ENCODE peak calls at places on chromosomes 5 and 9, in eight cellular contexts. H, A, M, N, B, Z, W and G are unnamed samples.

GRCh38 chr5:83285661-83286398 is 185.7 kb upstream of the VCAN start:
- DNase-seq in H (no peak), A (no peak), M (no peak), N (no peak), B (no peak), Z (no peak), W (no peak), G (no peak)

GRCh38 chr5:132104561-132104960 is 31.0 kb downstream of the CSF2 start:
- DNase-seq in H (no peak), A (no peak), M (peak; percentile 66), N (no peak), B (no peak), Z (no peak), W (peak; percentile 66), G (no peak)

GRCh38 chr9:112380102-112380581 is at the start of gene HSDL2:
- DNase-seq in H (no peak), A (peak; percentile 52), M (peak; percentile 28), N (peak; percentile 65), B (no peak), Z (no peak), W (peak; percentile 57), G (no peak)

GRCh38 chr9:113558632-113559502 is 95.3 kb downstream of the RGS3 start:
- DNase-seq in H (no peak), A (peak; percentile 87), M (peak; percentile 82), N (peak; percentile 59), B (no peak), Z (no peak), W (peak; percentile 98), G (no peak)

GRCh38 chr9:77897292-77897691 is 134.3 kb downstream of the GNAQ start:
- DNase-seq in H (no peak), A (no peak), M (peak; percentile 15), N (no peak), B (no peak), Z (no peak), W (peak; percentile 56), G (peak; percentile 12)

GRCh38 chr5:117590944-117591343 is 1016.3 kb upstream of the SEMA6A start:
- DNase-seq in H (no peak), A (no peak), M (peak; percentile 8), N (no peak), B (no peak), Z (no peak), W (peak; percentile 26), G (no peak)

GRCh38 chr5:61991426-61991825 is 314.6 kb upstream of the KIF2A start:
- DNase-seq in H (no peak), A (no peak), M (no peak), N (no peak), B (no peak), Z (no peak), W (no peak), G (no peak)

GRCh38 chr5:39138182-39138487 is 63.9 kb upstream of the RICTOR start:
- DNase-seq in H (no peak), A (no peak), M (no peak), N (no peak), B (no peak), Z (no peak), W (no peak), G (no peak)

GRCh38 chr5:137254695-137255094 is 244.4 kb downstream of the SPOCK1 start:
- DNase-seq in H (no peak), A (no peak), M (no peak), N (no peak), B (no peak), Z (no peak), W (no peak), G (no peak)

GRCh38 chr5:161687316-161687715 is 1.8 kb downstream of the GABRA6 start:
- DNase-seq in H (no peak), A (no peak), M (no peak), N (no peak), B (no peak), Z (no peak), W (no peak), G (no peak)

GRCh38 chr9:138038244-138038671 is 160.7 kb downstream of the CACNA1B start:
- DNase-seq in H (no peak), A (peak; percentile 13), M (no peak), N (no peak), B (no peak), Z (no peak), W (no peak), G (no peak)

GRCh38 chr9:134589748-134590147 is 51.9 kb upstream of the COL5A1 start:
- DNase-seq in H (no peak), A (no peak), M (no peak), N (no peak), B (no peak), Z (no peak), W (no peak), G (no peak)

GRCh38 chr5:36161317-36161716 is 9.4 kb downstream of the SKP2 start:
- DNase-seq in H (no peak), A (no peak), M (no peak), N (no peak), B (no peak), Z (no peak), W (no peak), G (no peak)

GRCh38 chr9:133144142-133144886 is 19.4 kb downstream of the GBGT1 start:
- DNase-seq in H (no peak), A (peak; percentile 86), M (peak; percentile 51), N (peak; percentile 76), B (peak; percentile 95), Z (no peak), W (peak; percentile 55), G (no peak)

GRCh38 chr9:114321759-114322158 is 1.1 kb upstream of the ORM1 start:
- DNase-seq in H (no peak), A (no peak), M (peak; percentile 78), N (no peak), B (no peak), Z (no peak), W (no peak), G (no peak)

GRCh38 chr5:67561145-67561932 is 364.7 kb upstream of the CD180 start:
- DNase-seq in H (peak; percentile 27), A (no peak), M (no peak), N (no peak), B (no peak), Z (no peak), W (no peak), G (no peak)

GRCh38 chr5:73304381-73304780 is 131.4 kb downstream of the TMEM174 start:
- DNase-seq in H (peak; percentile 43), A (no peak), M (no peak), N (no peak), B (no peak), Z (no peak), W (no peak), G (no peak)

GRCh38 chr5:73302797-73303138 is 129.8 kb downstream of the TMEM174 start:
- DNase-seq in H (no peak), A (no peak), M (no peak), N (no peak), B (no peak), Z (no peak), W (no peak), G (no peak)

GRCh38 chr5:73305386-73305785 is 132.4 kb downstream of the TMEM174 start:
- DNase-seq in H (no peak), A (no peak), M (no peak), N (no peak), B (no peak), Z (no peak), W (no peak), G (no peak)

GRCh38 chr5:73301208-73302088 is 128.5 kb downstream of the TMEM174 start:
- DNase-seq in H (no peak), A (no peak), M (no peak), N (no peak), B (no peak), Z (no peak), W (no peak), G (no peak)

GRCh38 chr5:73303139-73304079 is 130.4 kb downstream of the TMEM174 start:
- DNase-seq in H (no peak), A (no peak), M (no peak), N (peak; percentile 19), B (no peak), Z (no peak), W (peak; percentile 36), G (no peak)
- TF ChIP-seq CTCF in H (peak; percentile 42), A (no peak), M (no peak), N (no peak), B (no peak), Z (no peak), W (peak; percentile 46), G (no peak)

DNA sequence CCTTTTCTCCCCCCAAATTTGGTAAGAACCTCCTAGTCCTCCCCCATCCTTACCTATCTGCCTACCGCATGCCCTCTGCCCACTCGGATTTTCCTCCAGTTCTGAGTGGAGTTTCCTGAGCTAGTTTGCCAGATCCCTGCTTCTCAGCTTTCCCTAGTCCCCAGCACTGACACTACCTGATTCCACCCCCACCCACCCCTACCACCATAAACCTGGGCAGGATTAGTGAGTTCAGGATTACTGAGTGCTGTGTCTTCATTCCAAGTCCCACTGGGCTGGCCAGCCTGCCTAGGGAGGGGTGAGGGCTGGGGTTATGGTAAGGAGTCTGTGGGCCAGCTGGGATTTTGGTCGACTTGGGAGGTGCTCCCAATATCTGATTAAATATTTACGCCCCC is 3.9 kb downstream of the PITX1 start:
- DNase-seq in H (no peak), A (no peak), M (no peak), N (no peak), B (no peak), Z (no peak), W (no peak), G (no peak)
- H3K4me3 ChIP-seq in H (no peak overlapping the region), A (peak overlapping the region; percentile 71), M (no peak overlapping the region), N (no peak overlapping the region), B (no peak overlapping the region), Z (peak overlapping the region; percentile 85), W (no peak overlapping the region), G (peak overlapping the region; percentile 95)

GRCh38 chr5:150114102-150114641 is 27.8 kb upstream of the CSF1R start:
- DNase-seq in H (no peak), A (peak; percentile 18), M (no peak), N (no peak), B (no peak), Z (no peak), W (no peak), G (no peak)
- TF ChIP-seq CTCF in H (peak; percentile 13), A (no peak), M (no peak), N (no peak), B (no peak), Z (no peak), W (no peak), G (no peak)

GRCh38 chr9:16721972-16722371 is 148.5 kb downstream of the BNC2 start:
- DNase-seq in H (no peak), A (no peak), M (peak; percentile 30), N (peak; percentile 10), B (no peak), Z (no peak), W (peak; percentile 89), G (no peak)
- H3K4me3 ChIP-seq in H (no peak overlapping the region), A (no peak overlapping the region), M (no peak overlapping the region), N (no peak overlapping the region), B (no peak overlapping the region), Z (no peak overlapping the region), W (no peak overlapping the region), G (no peak overlapping the region)